ENCODE peak calls at places on chromosome 9, in nine cellular contexts. W is heart right ventricle, F is IMR-90, V is A549, Z is adrenal gland, P is hepatocyte, Q is cardiac muscle cell, M is breast epithelium, X is AG04450. Y is an unnamed sample. For H3K9me3, the result is how much of the 10 kb centered on the place peaks cover.

GRCh38 chr9:86720893-86721698 is 226.2 kb downstream of the GAS1 start:
- DNase-seq in Z (no peak), V (no peak), P (no peak), Q (peak), F (no peak), W (no peak), M (peak), X (no peak), Y (no peak)

GRCh38 chr9:6901179-6901578 is 143.4 kb downstream of the KDM4C start:
- DNase-seq in W (no peak), V (no peak), P (no peak), Q (no peak), X (no peak), M (no peak), F (no peak), Z (no peak), Y (no peak)

GRCh38 chr9:73039253-73039915 is 86.5 kb upstream of the ALDH1A1 start:
- DNase-seq in W (peak), M (peak), P (peak), Z (peak), F (no peak), X (no peak), V (no peak), Q (peak), Y (no peak)

GRCh38 chr9:91427873-91428272 is 4.2 kb upstream of the NFIL3 start:
- DNase-seq in M (no peak), W (no peak), X (no peak), Z (peak), P (peak), V (peak), F (peak), Q (peak), Y (no peak)

GRCh38 chr9:5450360-5451051 is at the start of gene CD274:
- DNase-seq in M (peak), W (peak), P (peak), F (peak), Z (peak), Q (peak), V (peak), X (peak), Y (peak)

GRCh38 chr9:68808481-68808880 is 103.4 kb downstream of the PIP5K1B start:
- DNase-seq in V (no peak), P (no peak), F (no peak), Z (no peak), X (no peak), W (no peak), M (no peak), Q (no peak), Y (no peak)

GRCh38 chr9:134366223-134367031 is 40.2 kb downstream of the RXRA start:
- DNase-seq in M (peak), Q (peak), F (peak), W (peak), P (peak), Z (peak), X (peak), V (peak), Y (peak)

GRCh38 chr9:110444911-110445310 is 107.2 kb upstream of the TXNDC8 start:
- DNase-seq in W (no peak), F (peak), Z (no peak), P (no peak), V (no peak), X (peak), M (no peak), Q (peak), Y (no peak)

GRCh38 chr9:88532320-88532719 is 2.7 kb upstream of the NXNL2 start:
- DNase-seq in F (peak), V (peak), P (peak), Q (peak), X (no peak), W (no peak), M (no peak), Z (no peak), Y (peak)

GRCh38 chr9:5784526-5785315 is 48.2 kb downstream of the ERMP1 start:
- DNase-seq in Z (no peak), V (no peak), Q (no peak), X (no peak), W (no peak), M (no peak), P (no peak), F (no peak), Y (no peak)

GRCh38 chr9:14221119-14221518 is 92.8 kb downstream of the NFIB start:
- DNase-seq in W (no peak), V (no peak), Q (no peak), M (no peak), P (no peak), Z (no peak), X (no peak), F (peak), Y (no peak)

GRCh38 chr9:114606597-114607207 is 4.4 kb upstream of the TMEM268 start:
- DNase-seq in V (no peak), Q (peak), W (peak), M (no peak), F (peak), Z (peak), X (no peak), P (peak), Y (no peak)

GRCh38 chr9:114383866-114384231 is 3.9 kb downstream of the AKNA start:
- DNase-seq in M (no peak), Q (no peak), W (no peak), Z (no peak), X (no peak), F (no peak), V (no peak), P (no peak), Y (no peak)

GRCh38 chr9:110452227-110452801 is 114.7 kb upstream of the TXNDC8 start:
- DNase-seq in F (peak), Q (peak), Z (no peak), W (no peak), X (no peak), V (peak), M (no peak), P (no peak), Y (no peak)

GRCh38 chr9:81002242-81002641 is 687.1 kb downstream of the TLE1 start:
- DNase-seq in X (no peak), Z (no peak), F (no peak), W (no peak), V (no peak), P (no peak), M (no peak), Q (no peak), Y (no peak)

GRCh38 chr9:99787552-99787951 is 34.1 kb upstream of the NR4A3 start:
- DNase-seq in Z (no peak), Q (no peak), M (no peak), X (no peak), W (no peak), F (no peak), P (no peak), V (no peak), Y (no peak)

GRCh38 chr9:105355810-105356209 is 92.0 kb upstream of the FSD1L start:
- DNase-seq in P (no peak), X (no peak), M (no peak), W (no peak), V (peak), F (peak), Z (no peak), Q (peak), Y (no peak)

GRCh38 chr9:138008081-138008841 is 130.7 kb downstream of the CACNA1B start:
- DNase-seq in X (no peak), P (peak), F (no peak), V (no peak), M (no peak), Q (no peak), W (no peak), Z (no peak), Y (no peak)

GRCh38 chr9:114250235-114250568 is 72.7 kb upstream of the ORM1 start:
- DNase-seq in Q (peak), W (peak), F (peak), M (peak), P (peak), X (peak), Z (no peak), V (no peak), Y (peak)

GRCh38 chr9:36163840-36164175 is 5.4 kb upstream of the CCIN start:
- DNase-seq in M (no peak), V (peak), Z (no peak), X (no peak), F (peak), P (no peak), W (no peak), Q (peak), Y (no peak)

GRCh38 chr9:133677126-133678010 is 41.2 kb downstream of the DBH start:
- DNase-seq in M (no peak), Q (no peak), X (no peak), P (no peak), F (no peak), W (no peak), V (no peak), Z (no peak), Y (peak)

GRCh38 chr9:134693011-134693410 is 51.4 kb downstream of the COL5A1 start:
- DNase-seq in P (no peak), V (no peak), W (no peak), Q (no peak), Z (no peak), F (no peak), X (no peak), M (no peak), Y (peak)

GRCh38 chr9:115404311-115404710 is 286.4 kb upstream of the TNC start:
- DNase-seq in X (no peak), Z (no peak), F (no peak), W (no peak), V (no peak), Q (no peak), M (no peak), P (no peak), Y (no peak)

GRCh38 chr9:122197334-122197872 is 31.4 kb downstream of the LHX6 start:
- DNase-seq in Z (no peak), Q (no peak), F (no peak), M (no peak), X (no peak), W (no peak), V (no peak), P (no peak), Y (no peak)

GRCh38 chr9:68462004-68462775 is 78.5 kb downstream of the TMEM252 start:
- DNase-seq in M (no peak), W (peak), Q (peak), X (no peak), V (no peak), Z (peak), P (no peak), F (no peak), Y (no peak)

GRCh38 chr9:33159760-33160127 is 7.4 kb downstream of the B4GALT1 start:
- DNase-seq in W (peak), Z (peak), P (no peak), F (peak), Q (peak), V (peak), M (peak), X (no peak), Y (peak)

GRCh38 chr9:30362368-30362767 is 2022.1 kb upstream of the ACO1 start:
- DNase-seq in M (no peak), V (no peak), Z (no peak), W (no peak), Q (no peak), P (no peak), F (no peak), X (no peak), Y (no peak)

GRCh38 chr9:133368249-133368881 is 7.5 kb downstream of the SURF4 start:
- DNase-seq in P (peak), Z (no peak), F (no peak), M (no peak), V (no peak), X (no peak), Q (no peak), W (no peak), Y (no peak)

GRCh38 chr9:34500623-34501267 is 22.0 kb downstream of the ENHO start:
- DNase-seq in W (peak), P (peak), X (no peak), Z (peak), V (peak), F (peak), Q (peak), M (peak), Y (peak)

GRCh38 chr9:22808876-22809275 is 362.3 kb downstream of the DMRTA1 start:
- DNase-seq in M (no peak), Q (no peak), P (no peak), F (no peak), Z (no peak), W (no peak), V (no peak), X (no peak), Y (no peak)

GRCh38 chr9:30630459-30630858 is 1754.0 kb upstream of the ACO1 start:
- DNase-seq in M (no peak), F (no peak), X (no peak), Z (no peak), W (no peak), V (no peak), P (no peak), Q (no peak), Y (no peak)

GRCh38 chr9:131917009-131917408 is 162.7 kb downstream of the MED27 start:
- DNase-seq in W (no peak), V (no peak), X (no peak), M (no peak), Z (no peak), F (no peak), Q (no peak), P (no peak), Y (no peak)

GRCh38 chr9:123796618-123797484 is 133.1 kb downstream of the DENND1A start:
- DNase-seq in X (no peak), F (no peak), Q (no peak), V (no peak), P (no peak), W (no peak), Z (no peak), M (no peak), Y (no peak)

GRCh38 chr9:113483676-113484257 is 20.2 kb downstream of the RGS3 start:
- DNase-seq in P (no peak), V (no peak), Z (no peak), Q (no peak), M (no peak), X (no peak), F (no peak), W (no peak), Y (no peak)

GRCh38 chr9:26975728-26976707 is 19.8 kb downstream of the IFT74 start:
- DNase-seq in W (peak), P (peak), Q (peak), V (peak), F (peak), M (no peak), Z (peak), X (no peak), Y (no peak)

GRCh38 chr9:128704356-128704670 is 2.0 kb downstream of the PKN3 start:
- DNase-seq in F (no peak), W (no peak), P (no peak), Z (no peak), X (no peak), M (no peak), V (no peak), Q (no peak), Y (no peak)

GRCh38 chr9:114005371-114006154 is 72.5 kb downstream of the AMBP start:
- DNase-seq in Z (no peak), Q (no peak), F (no peak), X (no peak), M (peak), W (peak), V (no peak), P (no peak), Y (no peak)

GRCh38 chr9:136372561-136373299 is 739 bp downstream of the CARD9 start:
- DNase-seq in Z (peak), V (peak), M (peak), X (peak), W (no peak), Q (peak), P (peak), F (peak), Y (peak)
- H3K27ac ChIP-seq in Z (no peak), V (peak), M (peak), X (peak), W (no peak), Q (no peak), P (peak), F (peak), Y (peak)

GRCh38 chr9:103152473-103152872 is 157.3 kb downstream of the CYLC2 start:
- DNase-seq in M (no peak), Z (no peak), X (no peak), P (no peak), Q (no peak), V (no peak), W (no peak), F (no peak), Y (no peak)
- H3K9me3 ChIP-seq in M (under half), Z (under half), X (under half), P (under half), Q (under half), V (under half), W (under half), F (under half), Y (under half)

GRCh38 chr9:124854161-124854560 is 901 bp downstream of the WDR38 start:
- DNase-seq in Q (no peak), V (no peak), P (no peak), F (no peak), M (no peak), X (no peak), Z (no peak), W (no peak), Y (no peak)

GRCh38 chr9:124857533-124858162 is 4.1 kb downstream of the RPL35 start:
- DNase-seq in P (no peak), V (no peak), W (no peak), Z (no peak), Q (no peak), X (no peak), F (no peak), M (no peak), Y (no peak)

GRCh38 chr9:124855566-124855943 is 2.3 kb downstream of the WDR38 start:
- DNase-seq in P (no peak), F (no peak), M (no peak), W (no peak), V (no peak), Q (no peak), X (no peak), Z (no peak), Y (no peak)

GRCh38 chr9:124854822-124855221 is 1.6 kb downstream of the WDR38 start:
- DNase-seq in Q (no peak), W (no peak), F (no peak), X (no peak), Z (no peak), M (no peak), P (no peak), V (no peak), Y (no peak)

DNA sequence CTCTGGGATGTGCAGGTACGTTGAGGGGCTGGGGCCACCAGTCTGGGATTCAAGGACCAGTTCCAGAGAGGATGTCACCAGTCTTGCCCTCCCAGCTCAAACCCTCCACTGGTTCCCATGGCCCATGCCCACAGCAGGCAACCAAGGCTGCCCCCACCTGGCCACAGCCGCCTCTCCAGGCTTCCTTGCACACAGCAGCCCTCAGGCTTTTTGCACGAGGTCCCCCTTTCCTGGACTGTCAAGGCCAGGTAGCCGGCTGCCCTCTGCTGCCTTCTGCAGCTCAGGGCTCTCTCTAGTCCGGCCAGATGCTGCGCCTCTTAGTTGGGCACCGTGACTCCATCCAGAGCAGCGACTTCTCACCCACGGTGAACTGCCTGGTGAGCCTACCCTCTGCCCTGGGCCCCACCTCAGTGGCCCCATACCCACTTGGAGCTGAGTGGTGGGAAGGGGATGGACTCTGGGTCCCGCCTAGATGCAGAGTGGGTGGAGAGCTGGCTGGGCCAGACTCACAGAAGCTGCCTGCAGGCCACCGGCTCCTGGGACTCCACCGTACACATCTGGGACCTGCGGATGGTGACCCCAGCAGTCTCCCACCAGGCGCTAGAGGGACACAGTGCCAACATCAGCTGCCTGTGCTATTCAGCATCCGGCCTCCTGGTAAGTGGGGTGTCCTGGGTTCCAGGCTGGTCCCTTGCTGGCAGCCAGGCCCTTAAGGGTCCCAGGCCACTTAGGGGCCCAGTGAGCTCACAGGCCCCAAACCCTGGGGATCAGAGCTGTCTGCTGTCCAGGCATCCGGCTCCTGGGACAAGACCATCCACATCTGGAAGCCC is 2.9 kb downstream of the WDR38 start:
- DNase-seq in Q (peak), Z (peak), V (peak), X (no peak), F (no peak), P (no peak), W (no peak), M (no peak), Y (no peak)
- TF ChIP-seq CTCF in Q (peak), Z (peak), V (peak), X (peak), F (peak), P (peak), W (no peak), M (no peak), Y (no peak)

GRCh38 chr9:126411948-126412284 is 85.3 kb downstream of the MVB12B start:
- DNase-seq in Z (no peak), V (no peak), Q (no peak), X (no peak), M (no peak), P (no peak), F (no peak), W (no peak), Y (no peak)
- H3K27ac ChIP-seq in Z (no peak), V (no peak), Q (no peak), X (no peak), M (no peak), P (no peak), F (no peak), W (no peak), Y (no peak)

DNA sequence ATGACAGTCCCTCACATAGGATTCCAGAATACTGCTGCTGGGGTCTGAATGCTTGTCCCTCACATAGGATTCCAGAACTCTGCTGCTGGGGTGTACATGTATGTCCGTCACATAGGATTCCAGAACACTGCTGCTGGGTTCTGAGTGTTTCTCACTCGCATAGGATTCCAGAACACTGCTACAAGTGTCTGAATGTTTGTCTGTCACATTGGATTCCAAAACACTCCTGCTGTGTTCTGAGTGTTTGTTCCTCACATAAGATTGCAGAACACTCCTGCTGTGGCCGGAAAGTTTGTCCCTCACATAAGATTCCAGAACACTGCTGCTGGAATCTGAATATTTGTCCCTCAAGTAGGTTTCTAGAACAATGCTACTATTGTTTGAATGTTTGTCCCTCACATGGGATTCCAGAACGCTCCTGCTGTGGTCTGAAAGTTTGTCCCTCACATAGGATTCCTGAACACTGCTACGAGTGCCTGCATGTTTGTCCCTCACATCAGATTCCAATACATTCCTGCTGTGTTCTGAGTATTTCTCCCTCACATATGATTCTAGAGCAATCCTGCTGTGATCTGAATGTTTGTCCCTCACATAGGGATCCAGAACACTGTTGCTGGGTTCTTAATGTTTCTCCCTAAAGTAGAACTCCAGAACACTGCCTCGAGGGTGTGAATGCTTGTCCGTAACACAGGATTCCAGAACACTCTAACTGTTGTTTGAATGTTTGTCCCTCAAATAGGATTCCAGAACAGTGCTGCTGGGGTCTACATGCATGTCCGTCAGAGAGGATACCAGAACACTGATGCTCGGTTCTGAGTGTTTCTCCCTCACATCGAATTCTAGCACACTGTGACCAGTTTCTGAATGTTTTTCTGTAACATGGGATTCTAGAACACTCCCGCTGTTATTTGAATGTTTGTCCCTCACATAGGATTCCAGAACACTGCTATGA is 200.4 kb downstream of the FOXD4L6 start:
- DNase-seq in M (no peak), F (no peak), P (no peak), Q (no peak), V (no peak), X (no peak), Z (no peak), W (no peak), Y (no peak)
- H3K9me3 ChIP-seq in M (half or more), F (half or more), P (half or more), Q (under half), V (half or more), X (under half), Z (under half), W (half or more), Y (half or more)

Y was measured in lower lobe of right lung.